ENCODE peak calls at places on chromosome 12, in nine cellular contexts. One of them, this sample, is unnamed.

GRCh38 chr12:10069099-10069498 is 29.7 kb downstream of the CLEC1A start:
- DNase-seq in anterior cingulate cortex: no peak
- DNase-seq in adipocyte: no peak
- DNase-seq in stimulated activated CD4-positive, alpha-beta T cell treated with anti-CD3 and anti-CD28 coated beads, Interleukin-2, amount 100 ng/mL, for 48 hours: no peak
- DNase-seq in HL-60: peak
- DNase-seq in stomach: no peak
- DNase-seq in amniotic stem cell: no peak
- DNase-seq in HCEC 1CT: peak
- DNase-seq in foreskin fibroblast: peak
- DNase-seq in this sample: peak

GRCh38 chr12:125221602-125222001 is 156.4 kb downstream of the AACS start:
- DNase-seq in amniotic stem cell: no peak
- DNase-seq in HCEC 1CT: no peak
- DNase-seq in foreskin fibroblast: no peak
- DNase-seq in stomach: no peak
- DNase-seq in anterior cingulate cortex: no peak
- DNase-seq in HL-60: no peak
- DNase-seq in stimulated activated CD4-positive, alpha-beta T cell treated with anti-CD3 and anti-CD28 coated beads, Interleukin-2, amount 100 ng/mL, for 48 hours: no peak
- DNase-seq in adipocyte: no peak
- DNase-seq in this sample: no peak

GRCh38 chr12:123634142-123634561 is 523 bp downstream of the GTF2H3 start:
- DNase-seq in stomach: no peak
- DNase-seq in amniotic stem cell: no peak
- DNase-seq in adipocyte: no peak
- DNase-seq in HCEC 1CT: no peak
- DNase-seq in HL-60: no peak
- DNase-seq in anterior cingulate cortex: no peak
- DNase-seq in stimulated activated CD4-positive, alpha-beta T cell treated with anti-CD3 and anti-CD28 coated beads, Interleukin-2, amount 100 ng/mL, for 48 hours: no peak
- DNase-seq in foreskin fibroblast: no peak
- DNase-seq in this sample: no peak

GRCh38 chr12:27012239-27012981 is 1.8 kb downstream of the TM7SF3 start:
- DNase-seq in HL-60: no peak
- DNase-seq in foreskin fibroblast: no peak
- DNase-seq in amniotic stem cell: no peak
- DNase-seq in anterior cingulate cortex: no peak
- DNase-seq in stimulated activated CD4-positive, alpha-beta T cell treated with anti-CD3 and anti-CD28 coated beads, Interleukin-2, amount 100 ng/mL, for 48 hours: no peak
- DNase-seq in stomach: no peak
- DNase-seq in HCEC 1CT: no peak
- DNase-seq in adipocyte: no peak
- DNase-seq in this sample: peak

GRCh38 chr12:42483534-42483857 is 106.0 kb downstream of the PRICKLE1 start:
- DNase-seq in HCEC 1CT: no peak
- DNase-seq in stomach: no peak
- DNase-seq in adipocyte: peak
- DNase-seq in HL-60: no peak
- DNase-seq in anterior cingulate cortex: no peak
- DNase-seq in foreskin fibroblast: peak
- DNase-seq in stimulated activated CD4-positive, alpha-beta T cell treated with anti-CD3 and anti-CD28 coated beads, Interleukin-2, amount 100 ng/mL, for 48 hours: no peak
- DNase-seq in amniotic stem cell: no peak
- DNase-seq in this sample: no peak

GRCh38 chr12:109156586-109156985 is 40.2 kb downstream of the ACACB start:
- DNase-seq in adipocyte: no peak
- DNase-seq in stimulated activated CD4-positive, alpha-beta T cell treated with anti-CD3 and anti-CD28 coated beads, Interleukin-2, amount 100 ng/mL, for 48 hours: no peak
- DNase-seq in HCEC 1CT: no peak
- DNase-seq in stomach: no peak
- DNase-seq in HL-60: no peak
- DNase-seq in foreskin fibroblast: no peak
- DNase-seq in anterior cingulate cortex: no peak
- DNase-seq in amniotic stem cell: no peak
- DNase-seq in this sample: no peak

GRCh38 chr12:28766398-28766797 is 382.7 kb upstream of the FAR2 start:
- DNase-seq in stimulated activated CD4-positive, alpha-beta T cell treated with anti-CD3 and anti-CD28 coated beads, Interleukin-2, amount 100 ng/mL, for 48 hours: no peak
- DNase-seq in HCEC 1CT: no peak
- DNase-seq in HL-60: no peak
- DNase-seq in foreskin fibroblast: no peak
- DNase-seq in stomach: no peak
- DNase-seq in adipocyte: no peak
- DNase-seq in amniotic stem cell: no peak
- DNase-seq in anterior cingulate cortex: no peak
- DNase-seq in this sample: no peak

GRCh38 chr12:53051058-53051880 is 1.4 kb downstream of the TNS2 start:
- DNase-seq in stimulated activated CD4-positive, alpha-beta T cell treated with anti-CD3 and anti-CD28 coated beads, Interleukin-2, amount 100 ng/mL, for 48 hours: no peak
- DNase-seq in adipocyte: peak
- DNase-seq in stomach: peak
- DNase-seq in anterior cingulate cortex: peak
- DNase-seq in HCEC 1CT: peak
- DNase-seq in amniotic stem cell: no peak
- DNase-seq in foreskin fibroblast: peak
- DNase-seq in HL-60: no peak
- DNase-seq in this sample: peak

GRCh38 chr12:88291498-88292131 is 149.5 kb downstream of the TMTC3 start:
- DNase-seq in amniotic stem cell: no peak
- DNase-seq in anterior cingulate cortex: no peak
- DNase-seq in foreskin fibroblast: peak
- DNase-seq in HL-60: no peak
- DNase-seq in stomach: no peak
- DNase-seq in HCEC 1CT: peak
- DNase-seq in stimulated activated CD4-positive, alpha-beta T cell treated with anti-CD3 and anti-CD28 coated beads, Interleukin-2, amount 100 ng/mL, for 48 hours: no peak
- DNase-seq in adipocyte: no peak
- DNase-seq in this sample: no peak

GRCh38 chr12:28569698-28570411 is 379.6 kb downstream of the CCDC91 start:
- DNase-seq in HL-60: no peak
- DNase-seq in amniotic stem cell: no peak
- DNase-seq in HCEC 1CT: peak
- DNase-seq in anterior cingulate cortex: no peak
- DNase-seq in foreskin fibroblast: peak
- DNase-seq in stimulated activated CD4-positive, alpha-beta T cell treated with anti-CD3 and anti-CD28 coated beads, Interleukin-2, amount 100 ng/mL, for 48 hours: no peak
- DNase-seq in stomach: no peak
- DNase-seq in adipocyte: peak
- DNase-seq in this sample: no peak

GRCh38 chr12:81147286-81147919 is 69.5 kb downstream of the ACSS3 start:
- DNase-seq in HCEC 1CT: no peak
- DNase-seq in adipocyte: no peak
- DNase-seq in foreskin fibroblast: no peak
- DNase-seq in stimulated activated CD4-positive, alpha-beta T cell treated with anti-CD3 and anti-CD28 coated beads, Interleukin-2, amount 100 ng/mL, for 48 hours: no peak
- DNase-seq in amniotic stem cell: no peak
- DNase-seq in HL-60: no peak
- DNase-seq in stomach: no peak
- DNase-seq in anterior cingulate cortex: no peak
- DNase-seq in this sample: no peak

GRCh38 chr12:124172646-124173045 is 122.2 kb upstream of the RFLNA start:
- DNase-seq in HCEC 1CT: no peak
- DNase-seq in HL-60: no peak
- DNase-seq in anterior cingulate cortex: no peak
- DNase-seq in foreskin fibroblast: peak
- DNase-seq in stomach: no peak
- DNase-seq in amniotic stem cell: peak
- DNase-seq in adipocyte: peak
- DNase-seq in stimulated activated CD4-positive, alpha-beta T cell treated with anti-CD3 and anti-CD28 coated beads, Interleukin-2, amount 100 ng/mL, for 48 hours: no peak
- DNase-seq in this sample: no peak

GRCh38 chr12:121765573-121765972 is 27.9 kb downstream of the RHOF start:
- DNase-seq in HL-60: no peak
- DNase-seq in HCEC 1CT: peak
- DNase-seq in adipocyte: peak
- DNase-seq in anterior cingulate cortex: no peak
- DNase-seq in amniotic stem cell: peak
- DNase-seq in foreskin fibroblast: peak
- DNase-seq in stimulated activated CD4-positive, alpha-beta T cell treated with anti-CD3 and anti-CD28 coated beads, Interleukin-2, amount 100 ng/mL, for 48 hours: no peak
- DNase-seq in stomach: no peak
- DNase-seq in this sample: no peak